ENCODE peak calls at places on chromosome 3, in ten cellular contexts. M, Z, U, Y, A, E, F, I, V and R are unnamed samples.

GRCh38 chr3:130834476-130834875 is 59.4 kb upstream of the ATP2C1 start:
- DNase-seq in E (no peak), A (no peak), M (no peak), V (peak), Y (peak), I (no peak), U (peak), Z (no peak), F (peak), R (no peak)

GRCh38 chr3:61560452-61561373 is 658 bp upstream of the PTPRG start:
- DNase-seq in I (peak), E (peak), V (peak), M (peak), U (peak), Y (peak), A (peak), Z (peak), F (no peak), R (no peak)

GRCh38 chr3:126474498-126475410 is 937 bp downstream of the ZXDC start:
- DNase-seq in V (peak), A (no peak), F (peak), Z (no peak), Y (peak), U (peak), E (peak), M (peak), I (no peak), R (no peak)

GRCh38 chr3:89586256-89586655 is 478.8 kb downstream of the EPHA3 start:
- DNase-seq in M (no peak), I (no peak), A (no peak), Z (no peak), Y (no peak), F (peak), E (no peak), U (no peak), V (no peak), R (no peak)

GRCh38 chr3:15121936-15122335 is 23.0 kb upstream of the RBSN start:
- DNase-seq in Z (no peak), Y (no peak), I (no peak), U (no peak), V (no peak), E (no peak), A (no peak), F (no peak), M (no peak), R (no peak)

GRCh38 chr3:105254154-105254553 is 112.6 kb upstream of the ALCAM start:
- DNase-seq in F (no peak), A (no peak), M (no peak), U (no peak), E (no peak), V (no peak), I (no peak), Z (no peak), Y (no peak), R (no peak)

GRCh38 chr3:15645740-15646490 is 44.4 kb downstream of the BTD start:
- DNase-seq in Y (peak), M (no peak), V (peak), U (peak), F (peak), A (no peak), E (peak), I (peak), Z (no peak), R (peak)

GRCh38 chr3:159322322-159322939 is 520.6 kb downstream of the MFSD1 start:
- DNase-seq in Y (peak), U (peak), I (no peak), E (peak), V (no peak), A (no peak), F (peak), Z (peak), M (no peak), R (no peak)

GRCh38 chr3:194117114-194117845 is 18.7 kb upstream of the HES1 start:
- DNase-seq in Z (no peak), A (no peak), E (no peak), V (no peak), Y (no peak), U (no peak), M (no peak), F (no peak), I (no peak), R (no peak)

GRCh38 chr3:81300324-81300927 is 461.0 kb downstream of the GBE1 start:
- DNase-seq in A (no peak), Y (no peak), U (peak), V (no peak), E (no peak), I (no peak), Z (no peak), F (peak), M (no peak), R (no peak)

GRCh38 chr3:54917862-54918261 is 10.0 kb downstream of the LRTM1 start:
- DNase-seq in I (no peak), Z (no peak), E (no peak), V (no peak), A (no peak), U (no peak), F (peak), Y (no peak), M (no peak), R (no peak)

GRCh38 chr3:193982258-193982659 is 153.7 kb upstream of the HES1 start:
- DNase-seq in I (no peak), Z (peak), F (peak), Y (peak), M (peak), V (peak), E (no peak), U (no peak), A (no peak), R (no peak)

GRCh38 chr3:72259755-72260589 is 475.0 kb upstream of the PROK2 start:
- DNase-seq in F (no peak), Z (no peak), M (no peak), I (no peak), Y (peak), U (peak), E (no peak), A (no peak), V (peak), R (no peak)

GRCh38 chr3:33064929-33065328 is 32.0 kb downstream of the GLB1 start:
- DNase-seq in V (no peak), F (peak), M (no peak), I (no peak), E (no peak), A (no peak), U (no peak), Y (no peak), Z (no peak), R (no peak)
- TF ChIP-seq CTCF in V (no peak), F (peak), M (no peak), I (no peak), E (no peak), A (no peak), U (no peak), Y (no peak), Z (no peak), R (no peak)

GRCh38 chr3:50355829-50356552 is 3.3 kb downstream of the TMEM115 start:
- DNase-seq in I (no peak), Z (no peak), F (no peak), E (no peak), M (no peak), Y (no peak), A (no peak), V (no peak), U (no peak), R (no peak)
- H3K4me3 ChIP-seq in I (no peak), Z (peak), F (peak), E (no peak), M (peak), Y (peak), A (peak), V (no peak), U (peak), R (peak)

DNA sequence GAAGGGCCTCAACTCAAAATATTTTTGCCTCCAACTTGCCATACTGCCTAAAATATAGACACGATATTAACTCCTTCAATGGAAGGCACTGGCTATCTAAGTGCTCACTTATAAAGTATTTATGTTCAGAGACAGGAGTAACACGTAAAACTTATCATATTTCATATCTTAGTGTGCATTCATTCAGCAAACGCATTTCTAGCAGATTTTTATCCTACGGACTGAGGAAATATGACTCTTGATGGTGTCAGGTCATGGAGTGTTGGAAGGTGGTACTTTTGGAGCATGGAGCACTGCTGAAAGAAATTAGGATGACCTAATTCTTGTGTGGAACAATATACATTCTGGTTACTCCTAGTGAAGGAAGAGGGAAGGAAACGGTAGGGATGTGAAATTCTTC is 43.8 kb upstream of the LEKR1 start:
- DNase-seq in M (no peak), A (no peak), F (peak), Z (no peak), E (no peak), Y (no peak), I (no peak), U (no peak), V (no peak), R (no peak)
- TF ChIP-seq CTCF in M (no peak), A (no peak), F (no peak), Z (no peak), E (no peak), Y (no peak), I (no peak), U (no peak), V (no peak), R (no peak)

GRCh38 chr3:53159415-53160135 is 1.4 kb upstream of the PRKCD start:
- DNase-seq in U (no peak), Y (peak), M (no peak), E (no peak), V (no peak), F (no peak), Z (no peak), I (no peak), A (no peak), R (no peak)
- H3K4me3 ChIP-seq in U (no peak), Y (no peak), M (no peak), E (no peak), V (no peak), F (peak), Z (no peak), I (no peak), A (no peak), R (no peak)

DNA sequence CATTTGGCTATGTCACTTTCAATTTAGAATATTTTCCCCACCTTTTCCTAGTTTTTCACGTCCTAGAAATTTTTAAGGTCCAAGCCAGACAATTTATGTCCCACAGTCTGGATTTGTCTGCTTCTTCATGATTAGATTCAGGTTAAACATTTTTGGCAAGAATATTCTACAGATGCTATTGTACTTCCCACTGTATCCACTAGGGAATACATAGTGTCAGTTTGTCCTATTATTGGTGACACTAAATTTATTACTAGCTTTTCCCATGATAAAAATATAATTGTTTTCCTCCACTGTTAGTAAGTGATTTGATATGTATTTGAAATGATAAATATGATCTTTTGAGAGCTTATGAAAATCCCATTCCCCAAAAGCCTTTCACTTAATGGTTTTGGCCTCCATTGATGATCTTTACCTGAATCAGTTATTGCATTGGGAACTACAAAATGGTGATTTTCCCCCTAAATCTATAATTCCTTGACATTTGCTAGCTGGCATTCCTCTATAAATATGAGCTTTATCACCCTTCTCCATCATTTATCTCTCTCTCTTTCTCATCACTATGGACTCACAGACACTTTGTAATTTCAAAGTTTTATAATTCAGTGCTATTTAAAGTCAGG is 8.3 kb downstream of the ARL14 start:
- DNase-seq in V (no peak), Y (no peak), A (no peak), M (no peak), F (peak), Z (no peak), E (no peak), U (peak), I (no peak), R (no peak)
- TF ChIP-seq CTCF in V (peak), Y (peak), A (peak), M (no peak), F (peak), Z (no peak), E (no peak), U (peak), I (peak), R (peak)

GRCh38 chr3:175413926-175414325 is 554.8 kb downstream of the NAALADL2 start:
- DNase-seq in A (no peak), Y (no peak), M (no peak), F (peak), Z (no peak), E (no peak), I (no peak), V (peak), U (no peak), R (no peak)
- H3K4me3 ChIP-seq in A (no peak), Y (no peak), M (no peak), F (no peak), Z (no peak), E (no peak), I (no peak), V (no peak), U (no peak), R (no peak)

DNA sequence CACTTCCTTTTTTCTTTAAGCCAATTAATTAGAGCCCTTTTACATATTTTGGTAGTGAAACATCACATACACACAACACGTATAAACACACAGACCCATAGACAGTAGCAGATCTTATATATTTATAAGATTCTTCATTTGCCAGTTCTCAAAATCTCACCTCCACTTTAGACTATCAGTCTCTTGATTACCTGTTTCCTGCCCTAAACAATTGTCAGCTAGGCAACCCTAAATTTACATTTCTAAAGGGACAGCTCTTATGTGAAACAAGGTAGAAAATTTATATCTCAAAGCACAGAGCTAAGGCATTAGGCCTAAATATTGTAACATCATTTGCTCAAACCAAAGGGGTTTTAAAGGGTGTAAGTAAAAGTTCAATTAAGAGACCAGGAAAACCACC is 28.9 kb downstream of the SETMAR start:
- DNase-seq in Y (no peak), F (no peak), U (no peak), E (no peak), V (no peak), A (no peak), M (no peak), Z (no peak), I (no peak), R (no peak)
- TF ChIP-seq CTCF in Y (no peak), F (no peak), U (no peak), E (no peak), V (no peak), A (no peak), M (no peak), Z (no peak), I (no peak), R (no peak)

GRCh38 chr3:38359038-38359437 is 12.5 kb downstream of the XYLB start:
- DNase-seq in A (no peak), F (no peak), V (no peak), U (no peak), M (no peak), E (no peak), Z (no peak), Y (no peak), I (no peak), R (no peak)
- H3K4me3 ChIP-seq in A (no peak), F (no peak), V (no peak), U (no peak), M (no peak), E (no peak), Z (no peak), Y (no peak), I (no peak), R (no peak)

GRCh38 chr3:38147434-38147833 is 9.0 kb downstream of the MYD88 start:
- DNase-seq in E (no peak), F (no peak), A (no peak), Z (no peak), I (no peak), U (no peak), Y (no peak), M (no peak), V (no peak), R (no peak)
- TF ChIP-seq CTCF in E (no peak), F (no peak), A (no peak), Z (no peak), I (no peak), U (no peak), Y (no peak), M (no peak), V (no peak), R (no peak)